ENCODE peak calls at places on chromosome 19, in five cellular contexts. G, U, V, N and O are unnamed samples.
A peak's percentile ranks its signal among the peaks of the same experiment; 100 is the strongest.

GRCh38 chr19:18456974-18457373 is 19.0 kb upstream of the ISYNA1 start:
- DNase-seq in G (no peak), U (no peak), V (no peak), N (no peak), O (no peak)

GRCh38 chr19:7560271-7560670 is 24.8 kb downstream of the PNPLA6 start:
- DNase-seq in G (no peak), U (no peak), V (no peak), N (no peak), O (no peak)

GRCh38 chr19:2327773-2328400 is 499 bp downstream of the LSM7 start:
- DNase-seq in G (peak; percentile 86), U (peak; percentile 57), V (peak; percentile 32), N (peak; percentile 68), O (no peak)

GRCh38 chr19:12766051-12766521 is 9.3 kb downstream of the HOOK2 start:
- DNase-seq in G (no peak), U (no peak), V (peak; percentile 76), N (peak; percentile 70), O (peak; percentile 86)

GRCh38 chr19:3868770-3869456 is at the start of gene ZFR2:
- DNase-seq in G (no peak), U (no peak), V (no peak), N (peak; percentile 89), O (no peak)

GRCh38 chr19:33167438-33167837 is 26.7 kb upstream of the LRP3 start:
- DNase-seq in G (no peak), U (no peak), V (no peak), N (no peak), O (no peak)

GRCh38 chr19:36849701-36850645 is 703 bp upstream of the ZNF345 start:
- DNase-seq in G (peak; percentile 50), U (no peak), V (peak; percentile 85), N (peak; percentile 79), O (peak; percentile 83)

GRCh38 chr19:8363803-8364771 is at the start of gene ANGPTL4:
- DNase-seq in G (no peak), U (no peak), V (no peak), N (no peak), O (no peak)

GRCh38 chr19:15575406-15575805 is 39.6 kb upstream of the CYP4F8 start:
- DNase-seq in G (no peak), U (no peak), V (no peak), N (no peak), O (no peak)

GRCh38 chr19:45153339-45154063 is 7.3 kb downstream of the NKPD1 start:
- DNase-seq in G (no peak), U (no peak), V (no peak), N (no peak), O (peak; percentile 71)

GRCh38 chr19:1884719-1885334 is 469 bp downstream of the ABHD17A start:
- DNase-seq in G (no peak), U (no peak), V (no peak), N (no peak), O (no peak)

GRCh38 chr19:55253842-55254624 is 4.8 kb downstream of the PPP6R1 start:
- DNase-seq in G (peak; percentile 77), U (no peak), V (no peak), N (no peak), O (no peak)

GRCh38 chr19:1214862-1215731 is 9.5 kb downstream of the STK11 start:
- DNase-seq in G (no peak), U (no peak), V (no peak), N (no peak), O (no peak)

GRCh38 chr19:51187395-51188226 is 37.3 kb upstream of the CD33 start:
- DNase-seq in G (no peak), U (no peak), V (no peak), N (no peak), O (no peak)

GRCh38 chr19:10149427-10149826 is 29.7 kb upstream of the EIF3G start:
- DNase-seq in G (no peak), U (no peak), V (no peak), N (no peak), O (no peak)

GRCh38 chr19:15025237-15025636 is 24.0 kb upstream of the CASP14 start:
- DNase-seq in G (no peak), U (no peak), V (peak; percentile 24), N (no peak), O (peak; percentile 23)

GRCh38 chr19:1441022-1441426 is 2.8 kb downstream of the RPS15 start:
- DNase-seq in G (no peak), U (no peak), V (no peak), N (no peak), O (no peak)

GRCh38 chr19:33273065-33273736 is 29.1 kb downstream of the CEBPA start:
- DNase-seq in G (no peak), U (no peak), V (no peak), N (no peak), O (no peak)

GRCh38 chr19:55080915-55081772 is 5.5 kb downstream of the EPS8L1 start:
- DNase-seq in G (peak; percentile 35), U (peak; percentile 92), V (peak; percentile 53), N (no peak), O (peak; percentile 82)

GRCh38 chr19:55384576-55385235 is 614 bp upstream of the TMEM238 start:
- DNase-seq in G (no peak), U (no peak), V (no peak), N (no peak), O (no peak)

GRCh38 chr19:8552810-8553209 is 24.4 kb downstream of the MYO1F start:
- DNase-seq in G (no peak), U (peak; percentile 10), V (peak; percentile 58), N (peak; percentile 81), O (peak; percentile 58)

GRCh38 chr19:35767288-35768081 is 7.9 kb upstream of the ARHGAP33 start:
- DNase-seq in G (no peak), U (no peak), V (peak; percentile 43), N (no peak), O (no peak)

GRCh38 chr19:55460670-55461258 is 678 bp downstream of the ISOC2 start:
- DNase-seq in G (no peak), U (no peak), V (peak; percentile 84), N (peak; percentile 28), O (peak; percentile 71)

GRCh38 chr19:6995054-6995453 is 26.2 kb downstream of the MBD3L2B start:
- DNase-seq in G (no peak), U (no peak), V (no peak), N (no peak), O (no peak)

GRCh38 chr19:18444513-18444912 is 6.6 kb upstream of the ISYNA1 start:
- DNase-seq in G (no peak), U (no peak), V (no peak), N (no peak), O (no peak)

GRCh38 chr19:35211545-35212230 is 16.9 kb downstream of the FAM187B start:
- DNase-seq in G (no peak), U (no peak), V (peak; percentile 13), N (no peak), O (no peak)

GRCh38 chr19:47658431-47659383 is 49.8 kb downstream of the BICRA start:
- DNase-seq in G (no peak), U (no peak), V (no peak), N (no peak), O (no peak)

GRCh38 chr19:45960595-45961235 is 12.9 kb downstream of the NOVA2 start:
- DNase-seq in G (no peak), U (no peak), V (no peak), N (no peak), O (no peak)

GRCh38 chr19:50980203-50980602 is 3.5 kb downstream of the KLK7 start:
- DNase-seq in G (no peak), U (no peak), V (no peak), N (no peak), O (no peak)

GRCh38 chr19:39818626-39819097 is 15.3 kb downstream of the DYRK1B start:
- DNase-seq in G (peak; percentile 77), U (no peak), V (no peak), N (no peak), O (no peak)

GRCh38 chr19:48962849-48963165 is 2.3 kb upstream of the FTL start:
- DNase-seq in G (no peak), U (no peak), V (peak; percentile 47), N (no peak), O (no peak)

GRCh38 chr19:48961051-48961649 is 4.0 kb upstream of the FTL start:
- DNase-seq in G (no peak), U (no peak), V (peak; percentile 48), N (no peak), O (no peak)

GRCh38 chr19:48963371-48964204 is 1.5 kb upstream of the FTL start:
- DNase-seq in G (no peak), U (peak; percentile 80), V (peak; percentile 98), N (no peak), O (no peak)

GRCh38 chr19:48961673-48962028 is 3.5 kb upstream of the FTL start:
- DNase-seq in G (no peak), U (no peak), V (no peak), N (no peak), O (no peak)

GRCh38 chr19:48962029-48962848 is 2.9 kb upstream of the FTL start:
- DNase-seq in G (no peak), U (no peak), V (peak; percentile 81), N (no peak), O (no peak)
- TF ChIP-seq SUZ12 in G (no peak), U (no peak), V (no peak), N (no peak), O (no peak)

GRCh38 chr19:53160350-53160749 is 1.5 kb upstream of the ZNF347 start:
- DNase-seq in G (no peak), U (no peak), V (no peak), N (no peak), O (no peak)

GRCh38 chr19:53157601-53158000 is 1.3 kb downstream of the ZNF347 start:
- DNase-seq in G (no peak), U (no peak), V (no peak), N (peak; percentile 5), O (no peak)

GRCh38 chr19:53161123-53161522 is 2.3 kb upstream of the ZNF347 start:
- DNase-seq in G (no peak), U (no peak), V (no peak), N (no peak), O (no peak)

GRCh38 chr19:53156888-53157287 is 2.0 kb downstream of the ZNF347 start:
- DNase-seq in G (no peak), U (no peak), V (no peak), N (no peak), O (no peak)

GRCh38 chr19:53158119-53158656 is 665 bp downstream of the ZNF347 start:
- DNase-seq in G (no peak), U (no peak), V (no peak), N (peak; percentile 6), O (no peak)
- TF ChIP-seq SUZ12 in G (no peak), U (no peak), V (no peak), N (no peak), O (no peak)

GRCh38 chr19:29704562-29705558 is 10.2 kb downstream of the C19orf12 start:
- DNase-seq in G (peak; percentile 42), U (no peak), V (no peak), N (no peak), O (no peak)

GRCh38 chr19:29705706-29706105 is 9.4 kb downstream of the C19orf12 start:
- DNase-seq in G (no peak), U (no peak), V (no peak), N (no peak), O (no peak)

GRCh38 chr19:29706635-29707034 is 8.4 kb downstream of the C19orf12 start:
- DNase-seq in G (no peak), U (no peak), V (no peak), N (no peak), O (no peak)

GRCh38 chr19:29711584-29712132 is 3.4 kb downstream of the C19orf12 start:
- DNase-seq in G (no peak), U (no peak), V (no peak), N (no peak), O (no peak)

GRCh38 chr19:29708553-29709439 is 6.3 kb downstream of the C19orf12 start:
- DNase-seq in G (no peak), U (no peak), V (peak; percentile 79), N (no peak), O (no peak)
- TF ChIP-seq SUZ12 in G (no peak), U (no peak), V (no peak), N (no peak), O (no peak)

GRCh38 chr19:13920940-13921744 is 15.1 kb downstream of the CC2D1A start:
- DNase-seq in G (peak; percentile 25), U (no peak), V (peak; percentile 57), N (peak; percentile 50), O (peak; percentile 53)
- TF ChIP-seq SUZ12 in G (no peak), U (no peak), V (peak; percentile 26), N (no peak), O (no peak)